ENCODE peak calls at places on chromosomes 7 and 10, in four cellular contexts. M, D, P and V are unnamed samples.

GRCh38 chr7:133934974-133935330 is 192.2 kb upstream of the LRGUK start:
- DNase-seq in M (no peak), D (no peak), P (no peak), V (no peak)

GRCh38 chr7:151188252-151188542 is 1.1 kb upstream of the ASB10 start:
- DNase-seq in M (no peak), D (no peak), P (no peak), V (no peak)

GRCh38 chr7:74042746-74043522 is 15.0 kb downstream of the ELN start:
- DNase-seq in M (no peak), D (no peak), P (no peak), V (peak)

GRCh38 chr10:28179006-28179405 is 123.9 kb downstream of the MPP7 start:
- DNase-seq in M (no peak), D (no peak), P (no peak), V (no peak)

GRCh38 chr10:21315321-21316220 is 209.9 kb downstream of the SKIDA1 start:
- DNase-seq in M (no peak), D (peak), P (peak), V (peak)

GRCh38 chr10:60564475-60564874 is 174.8 kb upstream of the ANK3 start:
- DNase-seq in M (no peak), D (no peak), P (no peak), V (no peak)

GRCh38 chr10:130022501-130023299 is 58.6 kb upstream of the EBF3 start:
- DNase-seq in M (no peak), D (no peak), P (no peak), V (peak)

GRCh38 chr10:33336606-33337334 is 2.3 kb upstream of the NRP1 start:
- DNase-seq in M (peak), D (peak), P (no peak), V (peak)

GRCh38 chr7:39525926-39526325 is 40.3 kb upstream of the YAE1 start:
- DNase-seq in M (no peak), D (no peak), P (no peak), V (no peak)

GRCh38 chr7:148702876-148703670 is 4.4 kb downstream of the CUL1 start:
- DNase-seq in M (no peak), D (no peak), P (no peak), V (no peak)

GRCh38 chr10:1516492-1517224 is 220.7 kb downstream of the ADARB2 start:
- DNase-seq in M (no peak), D (no peak), P (no peak), V (no peak)

GRCh38 chr7:92177362-92177761 is 1.6 kb downstream of the LRRD1 start:
- DNase-seq in M (no peak), D (no peak), P (no peak), V (no peak)

GRCh38 chr7:21054427-21055133 is 267.9 kb upstream of the SP8 start:
- DNase-seq in M (no peak), D (no peak), P (no peak), V (no peak)

GRCh38 chr10:24417053-24417452 is 208.1 kb downstream of the KIAA1217 start:
- DNase-seq in M (no peak), D (no peak), P (no peak), V (no peak)

GRCh38 chr10:33116293-33116697 is 158.3 kb upstream of the ITGB1 start:
- DNase-seq in M (peak), D (no peak), P (no peak), V (peak)

GRCh38 chr7:154947604-154948003 is 55.3 kb downstream of the PAXIP1 start:
- DNase-seq in M (no peak), D (no peak), P (no peak), V (no peak)

GRCh38 chr7:30594055-30594539 is 581 bp upstream of the GARS1 start:
- DNase-seq in M (peak), D (peak), P (no peak), V (peak)

GRCh38 chr7:93799750-93800357 is 90.7 kb downstream of the TFPI2 start:
- DNase-seq in M (no peak), D (no peak), P (no peak), V (no peak)

GRCh38 chr7:113283861-113284260 is 165.5 kb upstream of the SMIM30 start:
- DNase-seq in M (no peak), D (no peak), P (no peak), V (no peak)

GRCh38 chr7:95066736-95067530 is 159.5 kb downstream of the PPP1R9A start:
- DNase-seq in M (no peak), D (no peak), P (no peak), V (no peak)

GRCh38 chr7:141288626-141289025 is 214.8 kb downstream of the TMEM178B start:
- DNase-seq in M (no peak), D (no peak), P (no peak), V (no peak)

DNA sequence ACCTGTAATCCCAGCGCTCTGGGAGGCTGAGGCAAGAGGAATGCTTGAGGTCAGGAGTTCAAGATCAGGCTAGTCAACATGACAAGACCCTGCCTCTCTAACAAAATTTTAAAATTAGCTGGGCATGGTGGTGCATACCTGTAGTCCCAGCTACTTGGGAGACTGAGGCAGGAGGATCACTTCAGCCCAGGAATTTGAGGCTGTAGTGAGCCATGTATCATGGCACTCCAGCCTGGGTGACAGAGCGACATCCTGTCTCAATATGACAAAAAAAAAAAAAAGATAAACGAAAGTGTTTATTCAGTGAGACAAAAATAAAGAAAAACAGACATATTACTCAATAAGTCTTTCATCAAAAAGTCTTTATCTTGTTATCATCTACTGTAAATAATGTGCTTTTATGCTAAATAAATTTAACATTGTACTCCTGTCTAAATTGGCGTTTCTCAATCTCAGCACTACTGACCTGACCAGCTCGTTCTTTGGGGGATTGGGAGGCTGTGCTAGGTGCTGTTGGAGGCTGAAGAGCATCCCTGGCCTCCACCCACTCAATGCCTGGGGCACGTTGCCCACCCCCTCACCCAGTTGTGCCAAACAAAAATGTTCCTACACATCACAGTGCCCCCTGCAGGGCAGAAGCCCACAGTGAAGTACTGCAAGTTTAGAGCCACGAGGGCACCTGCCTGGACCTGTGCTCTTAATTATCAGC is 57.7 kb downstream of the NCAPG2 start:
- DNase-seq in M (peak), D (no peak), P (no peak), V (no peak)
- TF ChIP-seq CTCF in M (peak), D (peak), P (no peak), V (no peak)

GRCh38 chr7:966291-967069 is 8.9 kb downstream of the COX19 start:
- DNase-seq in M (no peak), D (no peak), P (no peak), V (no peak)

GRCh38 chr7:961546-962400 is 7.3 kb upstream of the ADAP1 start:
- DNase-seq in M (no peak), D (no peak), P (peak), V (no peak)

GRCh38 chr7:962401-963081 is 8.1 kb upstream of the ADAP1 start:
- DNase-seq in M (no peak), D (no peak), P (no peak), V (no peak)

GRCh38 chr7:963236-964078 is 9.0 kb upstream of the ADAP1 start:
- DNase-seq in M (no peak), D (no peak), P (no peak), V (no peak)

DNA sequence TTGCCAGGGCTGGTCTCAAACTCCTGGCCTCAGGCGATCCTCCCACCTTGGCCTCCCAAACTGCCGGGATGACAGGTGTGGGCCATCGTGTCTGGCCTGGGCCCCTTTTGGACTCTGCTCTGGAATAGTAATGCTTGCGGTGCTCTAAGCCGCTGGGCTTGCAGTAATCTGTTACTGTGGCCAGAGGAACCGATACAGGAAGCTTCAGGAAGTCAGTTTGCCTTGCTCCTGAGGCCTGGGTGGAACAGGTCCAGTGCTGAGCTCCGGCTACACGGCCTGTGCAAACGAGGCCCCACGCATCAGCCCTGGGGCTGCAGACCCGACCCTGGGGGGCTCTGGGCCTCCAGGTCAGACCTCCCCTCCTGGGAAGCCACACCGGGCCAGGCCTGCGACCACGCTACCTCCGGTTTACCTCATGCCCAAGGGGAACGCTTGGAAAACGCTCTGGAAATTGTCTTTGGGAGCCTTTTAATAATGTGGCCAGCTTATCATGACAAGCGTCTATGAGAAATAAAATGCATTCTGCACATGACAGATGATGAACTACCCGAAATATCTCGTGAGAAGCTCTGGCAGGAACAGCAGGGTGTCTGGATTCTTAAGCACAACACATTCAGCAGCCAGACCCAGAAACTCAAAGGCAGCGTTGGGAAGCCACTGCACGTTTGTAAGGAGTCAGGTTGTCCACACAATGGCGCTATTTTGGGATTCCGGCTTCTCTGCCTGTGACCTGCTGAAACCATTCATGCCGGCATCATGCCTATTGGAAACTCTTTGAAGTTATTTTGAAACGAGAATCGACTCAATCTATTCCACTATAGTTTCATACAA is 10.1 kb upstream of the ADAP1 start:
- DNase-seq in M (no peak), D (peak), P (no peak), V (peak)
- TF ChIP-seq CTCF in M (no peak), D (peak), P (no peak), V (no peak)

GRCh38 chr10:71727429-71728217 is 8.0 kb upstream of the C10orf105 start:
- DNase-seq in M (no peak), D (peak), P (no peak), V (peak)

GRCh38 chr10:71724539-71724938 is 5.0 kb upstream of the C10orf105 start:
- DNase-seq in M (no peak), D (no peak), P (no peak), V (no peak)

GRCh38 chr10:71725249-71725648 is 5.7 kb upstream of the C10orf105 start:
- DNase-seq in M (no peak), D (no peak), P (no peak), V (no peak)

GRCh38 chr10:71726673-71727428 is 7.3 kb upstream of the C10orf105 start:
- DNase-seq in M (no peak), D (no peak), P (no peak), V (no peak)

GRCh38 chr10:71725998-71726672 is 6.6 kb upstream of the C10orf105 start:
- DNase-seq in M (peak), D (no peak), P (no peak), V (no peak)
- TF ChIP-seq CTCF in M (peak), D (peak), P (no peak), V (no peak)

GRCh38 chr7:51732066-51732465 is 415.5 kb upstream of the COBL start:
- DNase-seq in M (no peak), D (no peak), P (no peak), V (no peak)
- TF ChIP-seq CTCF in M (no peak), D (no peak), P (no peak), V (no peak)

GRCh38 chr7:131381069-131381838 is 53.6 kb downstream of the MKLN1 start:
- DNase-seq in M (no peak), D (no peak), P (no peak), V (no peak)
- TF ChIP-seq CTCF in M (no peak), D (no peak), P (no peak), V (no peak)

GRCh38 chr10:5584895-5585516 is 60.2 kb downstream of the CALML3 start:
- DNase-seq in M (no peak), D (no peak), P (no peak), V (no peak)
- TF ChIP-seq CTCF in M (no peak), D (no peak), P (no peak), V (no peak)

GRCh38 chr7:37920619-37921339 is at the start of gene EPDR1:
- DNase-seq in M (peak), D (peak), P (no peak), V (peak)

GRCh38 chr7:37921876-37922275 is 1.4 kb downstream of the EPDR1 start:
- DNase-seq in M (no peak), D (no peak), P (no peak), V (no peak)

GRCh38 chr7:37923996-37924395 is 3.6 kb downstream of the EPDR1 start:
- DNase-seq in M (no peak), D (no peak), P (no peak), V (no peak)

GRCh38 chr7:37920305-37920618 is 178 bp upstream of the EPDR1 start:
- DNase-seq in M (no peak), D (no peak), P (no peak), V (no peak)

DNA sequence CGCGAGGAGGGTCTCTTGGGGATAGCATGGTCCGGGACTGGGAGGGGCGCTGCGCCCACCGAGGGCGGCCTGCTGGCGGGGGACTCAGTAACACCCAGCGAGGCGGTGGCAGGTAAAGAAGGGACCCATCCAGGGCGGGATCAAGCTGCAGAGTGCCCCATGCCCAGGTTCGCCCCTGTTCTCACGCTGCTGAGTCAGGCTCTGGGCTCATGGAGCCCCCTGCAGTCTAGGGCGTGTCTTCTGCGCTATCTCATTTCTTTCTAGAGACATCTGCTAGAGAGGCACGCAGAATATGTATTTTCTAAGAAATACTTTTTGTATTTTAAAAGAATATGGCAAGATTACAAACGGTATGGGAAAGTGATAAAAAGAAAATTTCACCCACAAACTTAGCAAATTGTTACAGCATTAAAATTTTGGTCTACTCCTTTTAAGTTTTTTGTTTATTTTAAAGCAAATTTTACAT is 933 bp downstream of the EPDR1 start:
- DNase-seq in M (peak), D (peak), P (no peak), V (peak)
- TF ChIP-seq CTCF in M (no peak), D (no peak), P (no peak), V (peak)

DNA sequence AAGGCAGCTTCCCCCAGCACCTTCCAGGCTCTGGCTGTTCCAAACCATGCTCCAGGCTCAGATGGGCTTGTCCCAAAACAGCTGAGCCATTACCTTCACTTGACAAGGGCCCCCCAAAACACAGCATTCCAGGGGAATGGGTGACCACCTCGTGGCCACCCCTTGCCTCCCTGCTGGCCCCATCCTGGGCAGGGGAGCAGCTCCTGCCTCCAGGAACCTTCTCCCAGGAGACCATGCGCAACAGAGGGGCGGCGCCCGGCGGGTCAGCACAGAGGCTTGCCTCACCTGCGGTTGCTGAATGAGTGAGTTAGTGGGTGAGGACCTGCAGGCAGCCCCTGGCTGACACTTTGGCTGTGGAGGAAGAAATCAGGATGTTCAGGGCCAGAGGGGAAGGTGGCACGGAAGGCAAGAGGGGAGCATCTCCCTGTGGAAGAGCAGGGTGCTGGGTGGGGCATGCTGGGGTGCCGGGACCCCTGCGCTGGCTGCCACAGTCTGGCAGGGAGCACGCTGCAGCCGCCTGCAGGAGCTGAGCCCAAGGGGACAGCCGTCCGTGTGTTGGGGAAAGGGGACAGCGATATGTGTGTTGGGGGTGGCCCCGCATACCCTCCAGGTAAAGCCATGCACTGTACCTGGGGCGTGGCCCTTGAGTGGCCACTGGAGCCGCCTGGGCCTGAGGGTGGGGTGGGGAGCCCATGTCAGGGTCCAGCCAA is 54.7 kb downstream of the PWWP2B start:
- DNase-seq in M (no peak), D (no peak), P (no peak), V (no peak)
- TF ChIP-seq CTCF in M (no peak), D (no peak), P (no peak), V (no peak)

GRCh38 chr10:112288526-112288925 is 5.3 kb downstream of the TECTB start:
- DNase-seq in M (no peak), D (no peak), P (no peak), V (no peak)

GRCh38 chr10:112290054-112290373 is 6.8 kb downstream of the TECTB start:
- DNase-seq in M (no peak), D (no peak), P (no peak), V (no peak)

GRCh38 chr10:112286837-112287818 is 3.9 kb downstream of the TECTB start:
- DNase-seq in M (no peak), D (no peak), P (no peak), V (no peak)

GRCh38 chr10:112289373-112290053 is 6.3 kb downstream of the TECTB start:
- DNase-seq in M (no peak), D (no peak), P (no peak), V (no peak)

GRCh38 chr10:112287844-112288243 is 4.6 kb downstream of the TECTB start:
- DNase-seq in M (no peak), D (no peak), P (no peak), V (no peak)
- TF ChIP-seq CTCF in M (no peak), D (no peak), P (no peak), V (no peak)

GRCh38 chr10:49606981-49607535 is 3.1 kb upstream of the SLC18A3 start:
- DNase-seq in M (peak), D (peak), P (peak), V (no peak)
- TF ChIP-seq CTCF in M (no peak), D (no peak), P (no peak), V (no peak)